ENCODE peak calls at places on chromosomes 7 and 10, in five cellular contexts. I is Peyer's patch, R is astrocyte of the spinal cord, M is A549, U is uterus. D is an unnamed sample.

GRCh38 chr10:113899952-113900598 is 45.6 kb downstream of the NHLRC2 start:
- DNase-seq in I (no peak), M (no peak), U (no peak), R (no peak), D (no peak)

GRCh38 chr10:132422931-132423813 is 26.2 kb downstream of the PWWP2B start:
- DNase-seq in I (no peak), U (no peak), M (no peak), R (no peak), D (no peak)

GRCh38 chr10:350981-351501 is 215.8 kb downstream of the ZMYND11 start:
- DNase-seq in I (peak), U (no peak), R (no peak), M (no peak), D (no peak)

GRCh38 chr10:24579911-24580310 is 143.8 kb downstream of the ARHGAP21 start:
- DNase-seq in U (no peak), R (no peak), M (no peak), I (no peak), D (no peak)

GRCh38 chr7:1295776-1296726 is 63.4 kb downstream of the UNCX start:
- DNase-seq in M (no peak), I (no peak), U (no peak), R (no peak), D (no peak)

GRCh38 chr10:62618576-62619408 is 185.7 kb upstream of the ADO start:
- DNase-seq in R (peak), M (no peak), U (no peak), I (no peak), D (peak)

GRCh38 chr7:106218546-106218945 is 66.2 kb downstream of the NAMPT start:
- DNase-seq in R (peak), U (no peak), I (no peak), M (no peak), D (no peak)

GRCh38 chr10:131891196-131891928 is 9.4 kb upstream of the PPP2R2D start:
- DNase-seq in U (no peak), I (peak), M (peak), R (no peak), D (no peak)

GRCh38 chr7:1362301-1362700 is 97.0 kb downstream of the MICALL2 start:
- DNase-seq in R (no peak), U (no peak), M (no peak), I (no peak), D (no peak)

GRCh38 chr7:90625562-90625961 is 29.4 kb downstream of the CDK14 start:
- DNase-seq in R (peak), M (no peak), U (peak), I (no peak), D (no peak)

GRCh38 chr7:75814407-75814947 is 871 bp upstream of the CCL24 start:
- DNase-seq in U (no peak), M (no peak), R (no peak), I (no peak), D (no peak)

GRCh38 chr7:1559626-1560590 is 3.9 kb upstream of the TMEM184A start:
- DNase-seq in I (no peak), M (no peak), U (no peak), R (no peak), D (no peak)

GRCh38 chr7:48154792-48155413 is 16.4 kb upstream of the ABCA13 start:
- DNase-seq in R (peak), I (peak), M (peak), U (no peak), D (no peak)

GRCh38 chr10:71596127-71596526 is 123.5 kb downstream of the C10orf105 start:
- DNase-seq in U (no peak), M (no peak), I (no peak), R (no peak), D (no peak)

GRCh38 chr10:76779163-76779820 is 858.3 kb downstream of the KCNMA1 start:
- DNase-seq in R (peak), I (no peak), M (no peak), U (no peak), D (peak)

GRCh38 chr10:21329995-21330627 is 195.4 kb downstream of the SKIDA1 start:
- DNase-seq in R (peak), I (no peak), M (peak), U (no peak), D (peak)

GRCh38 chr10:112792487-112793196 is 157.4 kb upstream of the TCF7L2 start:
- DNase-seq in U (peak), R (peak), I (peak), M (no peak), D (peak)

GRCh38 chr7:68321076-68321639 is 1277.1 kb upstream of the AUTS2 start:
- DNase-seq in R (no peak), U (no peak), I (no peak), M (peak), D (no peak)

GRCh38 chr10:129131439-129132122 is 335.5 kb upstream of the MGMT start:
- DNase-seq in U (peak), M (no peak), I (no peak), R (no peak), D (no peak)

GRCh38 chr7:69342154-69342884 is 256.0 kb upstream of the AUTS2 start:
- DNase-seq in R (no peak), U (no peak), I (no peak), M (no peak), D (no peak)

GRCh38 chr7:141920281-141920680 is 4.1 kb downstream of the OR9A4 start:
- DNase-seq in I (no peak), M (no peak), R (no peak), U (no peak), D (no peak)

GRCh38 chr7:122691569-122692235 is 7.2 kb downstream of the RNF133 start:
- DNase-seq in M (no peak), R (no peak), U (no peak), I (no peak), D (no peak)

GRCh38 chr10:48809261-48809660 is 124.6 kb downstream of the WDFY4 start:
- DNase-seq in R (no peak), U (no peak), M (no peak), I (no peak), D (no peak)

GRCh38 chr7:107836237-107837144 is 33.5 kb upstream of the SLC26A3 start:
- DNase-seq in I (no peak), U (no peak), M (no peak), R (no peak), D (no peak)

DNA sequence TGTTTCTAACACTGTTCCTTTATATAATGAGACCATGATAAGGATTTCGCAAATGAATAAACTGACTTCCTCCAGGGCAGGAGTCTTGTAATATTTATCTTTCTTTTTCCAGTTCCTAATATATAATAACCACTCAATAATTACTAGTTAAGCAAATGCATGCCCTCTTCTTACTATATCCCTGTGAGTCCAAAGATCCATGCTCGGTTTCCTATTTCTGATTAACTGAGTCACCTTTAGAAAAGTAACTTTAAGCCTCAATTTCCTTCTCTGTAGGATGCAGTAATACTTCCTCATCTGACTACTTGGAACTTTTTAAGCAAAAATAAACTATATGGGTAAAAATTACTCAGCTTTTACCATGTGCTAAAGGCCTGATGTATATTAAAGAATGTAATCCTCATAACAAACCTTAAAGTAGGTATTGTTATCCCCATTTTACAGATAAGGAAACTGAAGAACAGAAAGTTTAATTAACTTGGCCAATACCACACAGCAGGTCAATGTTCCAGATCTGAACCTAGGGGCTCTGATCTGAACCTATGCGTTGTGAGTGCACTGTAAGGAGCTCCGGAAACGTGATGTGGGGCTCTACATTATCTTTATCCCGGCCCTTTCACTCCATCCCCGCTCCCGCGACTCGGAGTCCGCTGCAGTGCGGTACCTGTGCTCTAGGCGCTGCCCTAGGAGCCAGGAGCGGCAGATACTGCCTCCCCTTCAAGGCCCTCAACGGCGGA is 463 bp downstream of the COX15 start:
- DNase-seq in I (no peak), U (no peak), R (no peak), M (no peak), D (no peak)
- TF ChIP-seq CTCF in I (no peak), U (no peak), R (no peak), M (no peak), D (peak)

GRCh38 chr7:74051629-74052410 is 23.8 kb downstream of the ELN start:
- DNase-seq in U (no peak), R (no peak), I (peak), M (peak), D (no peak)
- TF ChIP-seq CTCF in U (no peak), R (peak), I (peak), M (peak), D (peak)

GRCh38 chr10:3263747-3264146 is 91.2 kb upstream of the PITRM1 start:
- DNase-seq in R (no peak), I (no peak), U (no peak), M (no peak), D (no peak)
- TF ChIP-seq CTCF in R (no peak), I (no peak), U (no peak), M (no peak), D (no peak)

GRCh38 chr10:105925045-105925785 is 1239.3 kb downstream of the SORCS1 start:
- DNase-seq in I (no peak), R (no peak), M (no peak), U (no peak), D (no peak)
- TF ChIP-seq CTCF in I (no peak), R (no peak), M (no peak), U (no peak), D (no peak)

GRCh38 chr7:152624218-152624617 is 51.7 kb downstream of the XRCC2 start:
- DNase-seq in U (no peak), M (no peak), R (no peak), I (no peak), D (no peak)
- TF ChIP-seq CTCF in U (no peak), M (no peak), R (no peak), I (no peak), D (no peak)

GRCh38 chr10:125373546-125373945 is 213.2 kb upstream of the CTBP2 start:
- DNase-seq in R (no peak), M (no peak), I (no peak), U (no peak), D (no peak)

GRCh38 chr10:125377368-125377767 is 217.0 kb upstream of the CTBP2 start:
- DNase-seq in I (no peak), M (no peak), R (no peak), U (no peak), D (peak)

GRCh38 chr10:125370578-125370977 is 210.2 kb upstream of the CTBP2 start:
- DNase-seq in M (no peak), I (no peak), R (no peak), U (no peak), D (no peak)

GRCh38 chr10:125379592-125379991 is 219.2 kb upstream of the CTBP2 start:
- DNase-seq in U (no peak), I (no peak), M (no peak), R (no peak), D (no peak)

GRCh38 chr10:125375210-125375609 is 214.8 kb upstream of the CTBP2 start:
- DNase-seq in R (peak), U (no peak), I (no peak), M (no peak), D (no peak)
- TF ChIP-seq CTCF in R (no peak), U (no peak), I (peak), M (peak), D (peak)

GRCh38 chr7:28112056-28112455 is 68.5 kb downstream of the JAZF1 start:
- DNase-seq in I (no peak), U (no peak), M (no peak), R (no peak), D (no peak)

GRCh38 chr7:28112467-28112866 is 68.1 kb downstream of the JAZF1 start:
- DNase-seq in M (no peak), U (no peak), R (no peak), I (no peak), D (no peak)

GRCh38 chr7:28114056-28114455 is 66.5 kb downstream of the JAZF1 start:
- DNase-seq in M (no peak), U (no peak), I (no peak), R (no peak), D (no peak)

GRCh38 chr7:28115261-28115660 is 65.3 kb downstream of the JAZF1 start:
- DNase-seq in R (no peak), I (no peak), U (no peak), M (no peak), D (no peak)

GRCh38 chr7:28112883-28113540 is 67.6 kb downstream of the JAZF1 start:
- DNase-seq in R (no peak), U (peak), I (no peak), M (no peak), D (no peak)
- TF ChIP-seq CTCF in R (no peak), U (no peak), I (no peak), M (no peak), D (no peak)

GRCh38 chr7:36148422-36149065 is 4.5 kb upstream of the EEPD1 start:
- DNase-seq in U (no peak), M (no peak), R (no peak), I (no peak), D (no peak)
- TF ChIP-seq CTCF in U (no peak), M (no peak), R (no peak), I (no peak), D (no peak)

D was measured in AG09309.